ENCODE peak calls at places on chromosomes 2 and 18, in seven cellular contexts. U is neuronal stem cell, W is IMR-90, P is H1, L is trophoblast cell, B is H9, I is mesenchymal stem cell. M is an unnamed sample.

GRCh38 chr2:177523781-177524180 is 131.2 kb downstream of the AGPS start:
- DNase-seq in U (no peak), W (no peak), P (no peak), L (no peak), B (no peak), I (no peak), M (no peak)

GRCh38 chr2:88452980-88453582 is 588 bp upstream of the FOXI3 start:
- DNase-seq in U (no peak), W (no peak), P (peak; percentile 58), L (no peak), B (no peak), I (peak; percentile 19), M (peak; percentile 52)

GRCh38 chr2:141515931-141516330 is 614.9 kb downstream of the LRP1B start:
- DNase-seq in U (no peak), W (no peak), P (no peak), L (no peak), B (no peak), I (no peak), M (no peak)

GRCh38 chr2:172168917-172169346 is 66.2 kb upstream of the DLX2 start:
- DNase-seq in U (no peak), W (peak; percentile 75), P (no peak), L (no peak), B (no peak), I (peak; percentile 47), M (no peak)

GRCh38 chr18:23609390-23610008 is 23.2 kb upstream of the NPC1 start:
- DNase-seq in U (no peak), W (no peak), P (no peak), L (peak; percentile 50), B (no peak), I (no peak), M (peak; percentile 78)

GRCh38 chr2:55235724-55236538 is 3.4 kb downstream of the RPS27A start:
- DNase-seq in U (no peak), W (no peak), P (no peak), L (no peak), B (no peak), I (no peak), M (no peak)

GRCh38 chr2:122451040-122451439 is 695.6 kb downstream of the TSN start:
- DNase-seq in U (no peak), W (peak; percentile 21), P (no peak), L (no peak), B (peak; percentile 34), I (peak; percentile 19), M (peak; percentile 55)

GRCh38 chr2:241854342-241855244 is 4.1 kb downstream of the PDCD1 start:
- DNase-seq in U (no peak), W (no peak), P (no peak), L (no peak), B (no peak), I (no peak), M (no peak)

GRCh38 chr18:46596119-46596518 is 60.9 kb downstream of the LOXHD1 start:
- DNase-seq in U (no peak), W (peak; percentile 3), P (no peak), L (no peak), B (no peak), I (no peak), M (no peak)

GRCh38 chr2:38600242-38600891 is 2.4 kb downstream of the HNRNPLL start:
- DNase-seq in U (no peak), W (no peak), P (no peak), L (no peak), B (no peak), I (peak; percentile 49), M (peak; percentile 50)

GRCh38 chr2:42202299-42203008 is 33.3 kb downstream of the EML4 start:
- DNase-seq in U (no peak), W (peak; percentile 66), P (no peak), L (no peak), B (no peak), I (peak; percentile 37), M (no peak)

GRCh38 chr2:160269803-160270570 is 69.9 kb upstream of the ITGB6 start:
- DNase-seq in U (peak; percentile 87), W (peak; percentile 92), P (peak; percentile 85), L (peak; percentile 89), B (peak; percentile 92), I (peak; percentile 93), M (peak; percentile 99)

GRCh38 chr2:182208421-182208820 is 218.4 kb downstream of the PDE1A start:
- DNase-seq in U (no peak), W (no peak), P (no peak), L (no peak), B (no peak), I (no peak), M (no peak)

GRCh38 chr2:36382472-36382871 is 26.9 kb downstream of the CRIM1 start:
- DNase-seq in U (no peak), W (no peak), P (no peak), L (no peak), B (no peak), I (no peak), M (no peak)

GRCh38 chr18:12011962-12012549 is 30.7 kb downstream of the IMPA2 start:
- DNase-seq in U (no peak), W (peak; percentile 58), P (no peak), L (no peak), B (no peak), I (no peak), M (no peak)

GRCh38 chr2:85920810-85921545 is 32.2 kb upstream of the ST3GAL5 start:
- DNase-seq in U (no peak), W (peak; percentile 32), P (no peak), L (no peak), B (no peak), I (peak; percentile 63), M (peak; percentile 28)

GRCh38 chr18:79792096-79792987 is 5.4 kb upstream of the KCNG2 start:
- DNase-seq in U (no peak), W (no peak), P (no peak), L (no peak), B (no peak), I (no peak), M (no peak)

GRCh38 chr18:59835656-59836379 is 64.0 kb upstream of the PMAIP1 start:
- DNase-seq in U (no peak), W (peak; percentile 17), P (no peak), L (no peak), B (peak; percentile 70), I (no peak), M (peak; percentile 54)

GRCh38 chr2:85613717-85614515 is 2.0 kb upstream of the C2orf68 start:
- DNase-seq in U (no peak), W (no peak), P (no peak), L (no peak), B (no peak), I (no peak), M (no peak)

GRCh38 chr2:179019260-179019659 is 30.7 kb downstream of the CCDC141 start:
- DNase-seq in U (no peak), W (no peak), P (no peak), L (no peak), B (no peak), I (no peak), M (no peak)

GRCh38 chr18:50559750-50560680 is at the start of gene MAPK4:
- DNase-seq in U (peak; percentile 48), W (no peak), P (peak; percentile 64), L (peak; percentile 9), B (peak; percentile 42), I (no peak), M (no peak)

GRCh38 chr2:71100195-71100964 is 29.6 kb downstream of the MCEE start:
- DNase-seq in U (peak; percentile 29), W (peak; percentile 70), P (peak; percentile 84), L (peak; percentile 53), B (peak; percentile 66), I (peak; percentile 62), M (peak; percentile 72)

GRCh38 chr2:8277921-8278571 is 403.8 kb upstream of the ID2 start:
- DNase-seq in U (no peak), W (no peak), P (no peak), L (no peak), B (no peak), I (no peak), M (no peak)

GRCh38 chr2:86787701-86788100 is 3.0 kb downstream of the CD8A start:
- DNase-seq in U (no peak), W (no peak), P (no peak), L (no peak), B (no peak), I (no peak), M (peak; percentile 23)

GRCh38 chr18:36628435-36629094 is 200.2 kb downstream of the TPGS2 start:
- DNase-seq in U (no peak), W (peak; percentile 87), P (no peak), L (no peak), B (no peak), I (peak; percentile 85), M (no peak)

DNA sequence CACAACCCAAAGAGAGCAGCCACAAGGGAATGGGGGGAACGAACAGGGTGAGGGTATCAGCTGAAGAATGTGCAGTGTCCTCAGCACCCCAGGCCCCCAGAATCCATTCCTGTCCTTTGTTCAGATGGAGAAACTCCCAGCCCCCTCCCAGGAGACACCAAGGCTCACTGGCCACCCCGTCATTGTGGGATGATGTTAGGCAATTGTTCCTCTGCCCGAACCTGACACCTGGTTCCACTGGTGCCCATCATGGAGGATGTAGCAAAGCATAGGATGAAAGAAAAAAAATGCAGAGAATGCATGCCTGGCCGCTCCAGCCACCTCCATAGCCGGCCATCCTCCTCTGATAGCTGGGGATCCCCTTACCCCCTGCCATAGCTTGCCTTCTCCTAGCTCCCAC is 197.3 kb upstream of the TWIST2 start:
- DNase-seq in U (no peak), W (no peak), P (no peak), L (no peak), B (no peak), I (no peak), M (no peak)
- H3K4ac ChIP-seq in U (no peak overlapping the region), W (no peak overlapping the region), P (no peak overlapping the region), L (no peak overlapping the region), B (no peak overlapping the region), I (no peak overlapping the region), M (no peak overlapping the region)

DNA sequence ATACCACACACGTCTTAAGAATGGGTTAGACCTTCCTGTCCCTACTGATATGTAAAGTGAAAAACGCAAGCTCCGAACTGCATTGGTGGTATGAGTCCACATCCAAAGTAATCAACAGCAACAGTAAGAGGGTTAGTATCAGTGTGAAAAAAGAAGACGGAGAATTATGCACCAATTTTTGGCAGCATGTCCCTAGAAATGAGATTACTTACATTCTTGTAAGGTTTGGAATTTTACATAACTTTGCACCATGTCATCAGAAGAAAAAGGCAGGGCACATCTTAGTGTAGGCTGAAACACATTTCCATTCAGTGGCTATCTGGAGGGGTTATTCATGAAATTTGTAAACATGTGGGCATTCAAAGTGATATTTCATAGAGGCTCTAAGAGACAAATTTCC is 88.2 kb downstream of the LONRF2 start:
- DNase-seq in U (no peak), W (peak; percentile 68), P (no peak), L (peak; percentile 42), B (no peak), I (peak; percentile 48), M (no peak)
- H2BK5ac ChIP-seq in U (no peak overlapping the region), W (peak overlapping the region; percentile 28), P (no peak overlapping the region), L (no peak overlapping the region), B (no peak overlapping the region), I (peak overlapping the region; percentile 25), M (no peak overlapping the region)

GRCh38 chr18:52433797-52434196 is 93.8 kb downstream of the DCC start:
- DNase-seq in U (no peak), W (no peak), P (no peak), L (no peak), B (no peak), I (no peak), M (no peak)
- H3K4ac ChIP-seq in U (no peak overlapping the region), W (no peak overlapping the region), P (no peak overlapping the region), L (no peak overlapping the region), B (no peak overlapping the region), I (no peak overlapping the region), M (no peak overlapping the region)

DNA sequence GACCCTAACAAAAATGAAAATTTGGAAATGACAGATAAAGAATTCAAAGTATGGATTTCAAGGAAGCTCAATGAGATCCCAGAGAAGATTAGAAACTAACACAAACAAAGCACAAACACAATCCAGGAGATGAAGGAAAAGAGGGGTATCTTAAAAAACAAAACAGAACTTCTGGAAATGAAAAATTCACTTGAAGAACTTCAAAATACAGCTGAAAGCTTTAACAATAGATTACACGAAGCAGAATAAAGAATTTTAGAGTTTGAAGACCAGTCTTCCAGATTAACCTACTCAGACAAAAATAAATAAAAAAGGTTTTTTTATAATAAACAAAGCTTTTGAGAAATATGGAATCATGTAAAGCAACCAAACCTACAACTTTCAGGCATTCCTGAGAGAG is 671.8 kb upstream of the SLC39A10 start:
- DNase-seq in U (no peak), W (no peak), P (no peak), L (no peak), B (no peak), I (no peak), M (no peak)
- H2BK5ac ChIP-seq in U (no peak overlapping the region), W (no peak overlapping the region), P (no peak overlapping the region), L (no peak overlapping the region), B (no peak overlapping the region), I (no peak overlapping the region), M (no peak overlapping the region)

M was measured in mesendoderm.